ENCODE peak calls at places on chromosomes 3 and 15, in four cellular contexts. I is GM12878, Q is HepG2, C is K562. P is an unnamed sample. For H3K36me3, the result is how much of the 10 kb centered on the place peaks cover.

GRCh38 chr3:129684270-129684669 is 77.8 kb upstream of the PLXND1 start:
- DNase-seq in I (no peak), Q (no peak), C (no peak), P (no peak)

GRCh38 chr3:150346956-150347863 is 60.9 kb upstream of the TSC22D2 start:
- DNase-seq in I (no peak), Q (no peak), C (no peak), P (no peak)

GRCh38 chr3:12184541-12184940 is 25.8 kb upstream of the TIMP4 start:
- DNase-seq in I (no peak), Q (no peak), C (no peak), P (no peak)

GRCh38 chr3:193857996-193858395 is 265.0 kb downstream of the OPA1 start:
- DNase-seq in I (no peak), Q (no peak), C (peak), P (no peak)

GRCh38 chr15:80504931-80505330 is 100.7 kb downstream of the ARNT2 start:
- DNase-seq in I (no peak), Q (no peak), C (no peak), P (no peak)

GRCh38 chr3:23761440-23761896 is 44.3 kb upstream of the UBE2E1 start:
- DNase-seq in I (peak), Q (peak), C (peak), P (no peak)

GRCh38 chr3:88480822-88481221 is 331.1 kb downstream of the C3orf38 start:
- DNase-seq in I (no peak), Q (no peak), C (no peak), P (no peak)

GRCh38 chr3:143605661-143605950 is 242.7 kb downstream of the SLC9A9 start:
- DNase-seq in I (no peak), Q (no peak), C (no peak), P (no peak)

GRCh38 chr15:35137175-35137574 is 52.1 kb upstream of the NANOGP8 start:
- DNase-seq in I (no peak), Q (no peak), C (no peak), P (no peak)

GRCh38 chr3:183697610-183698317 is at the start of gene YEATS2:
- DNase-seq in I (no peak), Q (peak), C (peak), P (peak)

GRCh38 chr3:139317660-139318430 is 26.0 kb upstream of the MRPS22 start:
- DNase-seq in I (no peak), Q (no peak), C (peak), P (no peak)

GRCh38 chr3:35936571-35936970 is 297.2 kb downstream of the ARPP21 start:
- DNase-seq in I (no peak), Q (no peak), C (no peak), P (no peak)

GRCh38 chr15:80940851-80941250 is 48.8 kb downstream of the MESD start:
- DNase-seq in I (no peak), Q (no peak), C (no peak), P (no peak)

GRCh38 chr3:119323401-119324107 is 29.4 kb downstream of the ARHGAP31 start:
- DNase-seq in I (no peak), Q (no peak), C (no peak), P (no peak)

DNA sequence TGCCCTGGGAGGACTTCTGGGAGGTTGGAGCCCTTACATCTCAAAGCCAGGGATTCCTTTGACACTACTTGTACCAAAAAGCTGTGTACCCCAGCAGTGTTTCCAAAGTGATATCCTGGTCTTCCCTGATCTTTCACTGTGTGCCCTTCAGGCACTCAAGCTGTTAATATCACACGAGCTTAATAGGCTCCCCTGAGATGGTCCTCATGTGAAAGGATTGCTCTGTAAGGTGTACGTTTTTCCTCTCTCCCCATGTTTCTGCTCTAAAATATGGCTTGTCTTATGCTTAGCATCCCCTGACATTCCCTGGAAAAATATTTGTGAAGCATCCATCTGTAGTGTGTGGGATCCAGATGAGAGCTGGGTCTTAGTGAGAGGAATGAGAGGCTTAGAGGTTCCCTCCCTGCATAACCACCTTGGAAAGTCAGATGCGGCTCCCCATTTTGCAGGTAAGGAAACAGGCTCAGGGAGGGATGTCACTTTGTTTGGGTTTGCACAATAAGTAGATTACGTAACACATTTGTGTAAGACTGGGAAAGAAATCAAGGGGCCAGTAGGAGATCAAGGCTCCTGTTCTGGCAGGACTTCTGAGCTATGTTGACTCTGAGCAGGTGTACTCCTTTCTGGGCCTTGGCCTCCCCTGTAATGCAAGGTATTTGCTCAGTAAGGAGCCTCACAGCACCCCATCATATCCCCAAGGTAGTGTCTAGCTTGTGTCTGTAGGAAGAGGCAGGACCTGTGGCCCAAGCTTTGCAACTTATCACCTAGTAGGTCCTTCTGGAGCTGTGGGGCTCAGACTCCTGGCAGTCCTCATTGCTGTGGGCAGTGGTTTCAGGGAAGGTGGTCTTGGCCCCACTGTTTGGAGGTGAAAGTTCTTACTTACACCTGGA is 667 bp upstream of the ACOX2 start:
- DNase-seq in I (no peak), Q (peak), C (no peak), P (no peak)
- TF ChIP-seq FOXM1 in I (no peak), Q (no peak), C (no peak), P (no peak)

DNA sequence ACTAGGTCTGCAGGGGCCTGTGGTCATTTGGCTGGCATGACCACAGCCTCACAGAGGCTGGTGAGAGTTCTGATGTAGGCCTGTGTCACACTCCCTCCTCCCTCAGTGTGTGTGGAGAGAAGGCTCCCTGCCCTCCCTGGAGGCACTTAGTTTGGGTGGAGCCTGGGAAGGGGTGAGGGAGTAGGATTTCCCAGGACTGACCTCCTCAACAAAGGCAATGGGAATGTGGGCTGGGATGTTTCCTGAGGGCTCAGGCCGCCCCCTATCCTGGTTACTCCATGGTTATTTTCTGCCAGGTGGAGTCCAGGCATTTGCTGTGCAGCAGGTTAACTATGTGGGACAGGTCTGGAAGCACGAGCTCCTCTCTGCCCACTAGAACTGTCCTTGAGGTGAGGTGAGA is 7.6 kb downstream of the TEX264 start:
- DNase-seq in I (no peak), Q (no peak), C (no peak), P (no peak)
- H3K36me3 ChIP-seq in I (under half), Q (under half), C (under half), P (under half)

GRCh38 chr3:97177242-97177641 is 362.8 kb downstream of the EPHA6 start:
- DNase-seq in I (no peak), Q (no peak), C (no peak), P (no peak)
- TF ChIP-seq REST in I (no peak), Q (no peak), C (no peak), P (no peak)

GRCh38 chr15:95138604-95139270 is 907.4 kb downstream of the MCTP2 start:
- DNase-seq in I (no peak), Q (no peak), C (no peak), P (no peak)

GRCh38 chr15:95131071-95131683 is 899.8 kb downstream of the MCTP2 start:
- DNase-seq in I (no peak), Q (no peak), C (no peak), P (no peak)

GRCh38 chr15:95132774-95133173 is 901.4 kb downstream of the MCTP2 start:
- DNase-seq in I (no peak), Q (no peak), C (no peak), P (no peak)

GRCh38 chr15:95129589-95129988 is 898.2 kb downstream of the MCTP2 start:
- DNase-seq in I (no peak), Q (no peak), C (no peak), P (no peak)

DNA sequence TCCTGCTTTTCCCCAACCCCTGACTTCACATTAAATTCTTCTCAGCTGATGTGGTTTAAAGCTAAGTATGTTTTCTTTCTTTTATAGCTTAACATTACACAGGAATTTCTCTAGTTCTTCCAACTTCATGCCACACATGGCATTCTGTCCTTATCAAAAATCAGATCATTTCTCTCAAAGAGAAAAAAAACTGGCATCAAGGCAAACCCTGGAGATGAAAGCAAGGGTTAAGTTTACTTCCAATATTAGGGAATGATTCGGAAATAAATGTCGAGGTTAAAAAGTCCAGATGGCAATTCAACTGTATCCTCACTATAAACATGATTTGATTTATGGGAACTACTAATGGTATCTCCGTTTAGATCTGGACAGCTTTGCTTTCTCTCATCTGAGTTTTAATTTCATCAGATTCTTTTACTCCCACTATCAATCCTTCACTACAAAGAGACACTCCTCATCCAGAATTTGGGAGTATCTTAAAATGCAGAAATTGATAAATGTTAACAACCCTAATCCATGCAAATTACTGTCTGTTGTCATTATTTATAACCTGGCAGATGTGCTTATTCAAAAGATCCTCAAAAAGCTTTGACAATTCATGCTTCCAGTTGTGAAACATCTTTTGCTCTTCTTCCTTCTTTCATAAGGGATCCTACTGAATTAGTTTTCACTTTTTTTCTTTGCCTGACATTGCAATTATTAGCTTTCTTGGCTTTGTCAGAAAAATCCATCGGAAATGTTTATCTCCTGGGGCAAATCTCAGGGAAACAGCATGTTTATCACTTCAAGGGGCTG is 903.1 kb downstream of the MCTP2 start:
- DNase-seq in I (no peak), Q (no peak), C (no peak), P (no peak)
- TF ChIP-seq FOXM1 in I (no peak), Q (no peak), C (no peak), P (no peak)

DNA sequence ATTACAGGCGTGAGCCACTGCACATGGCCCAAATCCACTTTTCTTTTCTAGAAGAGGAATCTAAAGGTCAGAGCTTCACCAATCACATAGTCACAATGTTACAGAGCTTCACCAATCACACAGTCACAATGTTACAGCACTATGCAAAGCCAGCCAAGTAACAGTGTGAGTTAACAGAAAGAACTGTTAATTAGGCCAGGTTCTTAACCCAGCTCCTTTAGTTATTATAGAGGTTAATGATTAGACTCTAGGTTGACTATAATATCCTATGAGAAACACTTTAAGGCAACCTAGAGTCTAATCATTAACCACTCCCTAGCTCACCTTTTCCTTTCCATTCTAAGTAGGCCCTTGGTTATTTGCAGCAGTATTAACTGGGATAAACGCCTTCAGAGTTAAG is 54.0 kb downstream of the TASOR start:
- DNase-seq in I (peak), Q (no peak), C (no peak), P (no peak)
- H3K36me3 ChIP-seq in I (under half), Q (under half), C (half or more), P (half or more)

GRCh38 chr3:76869726-76870414 is 170.0 kb upstream of the ROBO2 start:
- DNase-seq in I (no peak), Q (peak), C (no peak), P (no peak)
- TF ChIP-seq REST in I (no peak), Q (no peak), C (no peak), P (no peak)

DNA sequence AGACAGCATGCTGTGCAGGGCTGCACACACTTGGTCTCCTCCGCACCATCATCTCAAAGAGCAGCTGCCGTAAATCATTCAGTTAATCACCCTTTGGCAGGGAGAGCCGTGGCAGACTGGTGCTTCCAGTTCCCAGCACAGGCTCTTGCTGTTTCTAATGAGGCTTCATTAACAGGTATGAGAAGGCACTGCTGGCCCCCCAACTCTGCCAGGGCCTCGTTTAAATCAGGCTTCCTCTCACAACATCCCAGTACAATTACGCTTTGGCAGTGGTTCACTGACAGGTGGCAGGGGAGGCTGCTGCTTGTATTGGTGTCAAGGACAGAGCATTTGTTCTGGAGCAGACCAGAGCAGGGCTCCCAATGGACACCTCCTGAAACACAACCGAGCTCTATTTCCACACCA is 77.1 kb downstream of the BFSP2 start:
- DNase-seq in I (no peak), Q (no peak), C (no peak), P (no peak)
- TF ChIP-seq FOXM1 in I (no peak), Q (no peak), C (no peak), P (no peak)

DNA sequence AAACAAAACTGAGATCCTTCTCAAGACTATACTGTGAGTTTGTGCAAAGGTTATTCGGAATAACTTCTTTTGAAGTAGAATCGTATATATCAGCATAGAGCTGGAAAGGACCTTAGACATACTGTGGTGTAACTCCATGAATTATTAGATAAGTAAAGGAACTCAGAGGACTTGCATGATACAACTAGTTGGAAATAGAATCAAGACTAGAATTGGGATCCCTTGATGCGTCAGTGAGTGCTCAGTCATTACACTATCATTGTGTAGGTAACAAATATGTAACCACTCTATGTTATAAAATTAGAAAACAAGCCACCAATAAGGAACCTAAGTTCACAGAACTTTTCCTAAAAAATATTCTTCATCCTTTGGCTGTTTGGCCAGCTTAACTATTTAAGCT is 61.1 kb downstream of the CBLB start:
- DNase-seq in I (no peak), Q (no peak), C (no peak), P (no peak)
- H3K36me3 ChIP-seq in I (under half), Q (under half), C (under half), P (under half)

P was measured in SK-N-SH.